ENCODE peak calls at places on chromosomes 2 and 18, in nine cellular contexts. One of them, this sample, is unnamed.

GRCh38 chr2:113126845-113127645 is at the start of gene IL1RN:
- ATAC-seq in upper lobe of left lung: peak
- ATAC-seq in mucosa of descending colon: peak
- ATAC-seq in activated T-cell treated with anti-CD3 and anti-CD28 coated beads, Interleukin-2, amount 50 U/mL, for 4 hours: no peak
- ATAC-seq in stimulated activated naive B cell treated with anti-CD40 and anti-IgM and Interleukin-4, amounts not matched to agents 10 μg/mL and 1 μg/mL and 100 μg/mL, for 72 hours: no peak
- ATAC-seq in heart right ventricle: peak
- ATAC-seq in CD4-positive, CD25-positive, alpha-beta regulatory T cell: peak
- ATAC-seq in activated naive CD8-positive, alpha-beta T cell treated with anti-CD3 and anti-CD28 coated beads, Interleukin-2, amount 50 U/mL, for 24 hours: no peak
- ATAC-seq in lung: peak
- ATAC-seq in this sample: no peak

GRCh38 chr2:10759151-10759714 is 37.8 kb downstream of the ATP6V1C2 start:
- ATAC-seq in activated T-cell treated with anti-CD3 and anti-CD28 coated beads, Interleukin-2, amount 50 U/mL, for 4 hours: no peak
- ATAC-seq in stimulated activated naive B cell treated with anti-CD40 and anti-IgM and Interleukin-4, amounts not matched to agents 10 μg/mL and 1 μg/mL and 100 μg/mL, for 72 hours: no peak
- ATAC-seq in CD4-positive, CD25-positive, alpha-beta regulatory T cell: no peak
- ATAC-seq in heart right ventricle: no peak
- ATAC-seq in activated naive CD8-positive, alpha-beta T cell treated with anti-CD3 and anti-CD28 coated beads, Interleukin-2, amount 50 U/mL, for 24 hours: no peak
- ATAC-seq in mucosa of descending colon: peak
- ATAC-seq in lung: no peak
- ATAC-seq in upper lobe of left lung: no peak
- ATAC-seq in this sample: no peak

GRCh38 chr2:223053431-223054192 is 1.6 kb downstream of the KCNE4 start:
- ATAC-seq in upper lobe of left lung: no peak
- ATAC-seq in CD4-positive, CD25-positive, alpha-beta regulatory T cell: no peak
- ATAC-seq in mucosa of descending colon: no peak
- ATAC-seq in stimulated activated naive B cell treated with anti-CD40 and anti-IgM and Interleukin-4, amounts not matched to agents 10 μg/mL and 1 μg/mL and 100 μg/mL, for 72 hours: no peak
- ATAC-seq in heart right ventricle: no peak
- ATAC-seq in activated naive CD8-positive, alpha-beta T cell treated with anti-CD3 and anti-CD28 coated beads, Interleukin-2, amount 50 U/mL, for 24 hours: no peak
- ATAC-seq in activated T-cell treated with anti-CD3 and anti-CD28 coated beads, Interleukin-2, amount 50 U/mL, for 4 hours: no peak
- ATAC-seq in lung: no peak
- ATAC-seq in this sample: no peak

GRCh38 chr2:203301667-203302066 is 26.5 kb upstream of the ABI2 start:
- ATAC-seq in heart right ventricle: no peak
- ATAC-seq in activated naive CD8-positive, alpha-beta T cell treated with anti-CD3 and anti-CD28 coated beads, Interleukin-2, amount 50 U/mL, for 24 hours: no peak
- ATAC-seq in activated T-cell treated with anti-CD3 and anti-CD28 coated beads, Interleukin-2, amount 50 U/mL, for 4 hours: no peak
- ATAC-seq in mucosa of descending colon: no peak
- ATAC-seq in lung: no peak
- ATAC-seq in upper lobe of left lung: no peak
- ATAC-seq in CD4-positive, CD25-positive, alpha-beta regulatory T cell: no peak
- ATAC-seq in stimulated activated naive B cell treated with anti-CD40 and anti-IgM and Interleukin-4, amounts not matched to agents 10 μg/mL and 1 μg/mL and 100 μg/mL, for 72 hours: no peak
- ATAC-seq in this sample: no peak

GRCh38 chr2:105301646-105302045 is 27.9 kb downstream of the TGFBRAP1 start:
- ATAC-seq in stimulated activated naive B cell treated with anti-CD40 and anti-IgM and Interleukin-4, amounts not matched to agents 10 μg/mL and 1 μg/mL and 100 μg/mL, for 72 hours: no peak
- ATAC-seq in activated T-cell treated with anti-CD3 and anti-CD28 coated beads, Interleukin-2, amount 50 U/mL, for 4 hours: no peak
- ATAC-seq in CD4-positive, CD25-positive, alpha-beta regulatory T cell: no peak
- ATAC-seq in heart right ventricle: no peak
- ATAC-seq in lung: no peak
- ATAC-seq in upper lobe of left lung: no peak
- ATAC-seq in activated naive CD8-positive, alpha-beta T cell treated with anti-CD3 and anti-CD28 coated beads, Interleukin-2, amount 50 U/mL, for 24 hours: no peak
- ATAC-seq in mucosa of descending colon: no peak
- ATAC-seq in this sample: peak

GRCh38 chr18:28267276-28267675 is 90.3 kb upstream of the CDH2 start:
- ATAC-seq in activated T-cell treated with anti-CD3 and anti-CD28 coated beads, Interleukin-2, amount 50 U/mL, for 4 hours: no peak
- ATAC-seq in mucosa of descending colon: no peak
- ATAC-seq in lung: no peak
- ATAC-seq in heart right ventricle: no peak
- ATAC-seq in upper lobe of left lung: no peak
- ATAC-seq in CD4-positive, CD25-positive, alpha-beta regulatory T cell: no peak
- ATAC-seq in stimulated activated naive B cell treated with anti-CD40 and anti-IgM and Interleukin-4, amounts not matched to agents 10 μg/mL and 1 μg/mL and 100 μg/mL, for 72 hours: no peak
- ATAC-seq in activated naive CD8-positive, alpha-beta T cell treated with anti-CD3 and anti-CD28 coated beads, Interleukin-2, amount 50 U/mL, for 24 hours: no peak
- ATAC-seq in this sample: no peak

GRCh38 chr2:191262436-191262835 is 17.2 kb downstream of the MYO1B start:
- ATAC-seq in mucosa of descending colon: peak
- ATAC-seq in upper lobe of left lung: no peak
- ATAC-seq in activated naive CD8-positive, alpha-beta T cell treated with anti-CD3 and anti-CD28 coated beads, Interleukin-2, amount 50 U/mL, for 24 hours: no peak
- ATAC-seq in lung: no peak
- ATAC-seq in activated T-cell treated with anti-CD3 and anti-CD28 coated beads, Interleukin-2, amount 50 U/mL, for 4 hours: no peak
- ATAC-seq in CD4-positive, CD25-positive, alpha-beta regulatory T cell: no peak
- ATAC-seq in heart right ventricle: no peak
- ATAC-seq in stimulated activated naive B cell treated with anti-CD40 and anti-IgM and Interleukin-4, amounts not matched to agents 10 μg/mL and 1 μg/mL and 100 μg/mL, for 72 hours: no peak
- ATAC-seq in this sample: peak

GRCh38 chr18:37403100-37403781 is 162.4 kb downstream of the CELF4 start:
- ATAC-seq in heart right ventricle: peak
- ATAC-seq in CD4-positive, CD25-positive, alpha-beta regulatory T cell: no peak
- ATAC-seq in upper lobe of left lung: peak
- ATAC-seq in stimulated activated naive B cell treated with anti-CD40 and anti-IgM and Interleukin-4, amounts not matched to agents 10 μg/mL and 1 μg/mL and 100 μg/mL, for 72 hours: no peak
- ATAC-seq in lung: no peak
- ATAC-seq in activated naive CD8-positive, alpha-beta T cell treated with anti-CD3 and anti-CD28 coated beads, Interleukin-2, amount 50 U/mL, for 24 hours: no peak
- ATAC-seq in activated T-cell treated with anti-CD3 and anti-CD28 coated beads, Interleukin-2, amount 50 U/mL, for 4 hours: no peak
- ATAC-seq in mucosa of descending colon: peak
- ATAC-seq in this sample: peak

GRCh38 chr2:30656079-30656478 is 151.2 kb downstream of the CAPN13 start:
- ATAC-seq in CD4-positive, CD25-positive, alpha-beta regulatory T cell: no peak
- ATAC-seq in activated naive CD8-positive, alpha-beta T cell treated with anti-CD3 and anti-CD28 coated beads, Interleukin-2, amount 50 U/mL, for 24 hours: no peak
- ATAC-seq in lung: no peak
- ATAC-seq in stimulated activated naive B cell treated with anti-CD40 and anti-IgM and Interleukin-4, amounts not matched to agents 10 μg/mL and 1 μg/mL and 100 μg/mL, for 72 hours: no peak
- ATAC-seq in activated T-cell treated with anti-CD3 and anti-CD28 coated beads, Interleukin-2, amount 50 U/mL, for 4 hours: no peak
- ATAC-seq in mucosa of descending colon: no peak
- ATAC-seq in heart right ventricle: no peak
- ATAC-seq in upper lobe of left lung: no peak
- ATAC-seq in this sample: peak

GRCh38 chr2:169662744-169663143 is 31.5 kb downstream of the CFAP210 start:
- ATAC-seq in heart right ventricle: no peak
- ATAC-seq in CD4-positive, CD25-positive, alpha-beta regulatory T cell: no peak
- ATAC-seq in stimulated activated naive B cell treated with anti-CD40 and anti-IgM and Interleukin-4, amounts not matched to agents 10 μg/mL and 1 μg/mL and 100 μg/mL, for 72 hours: no peak
- ATAC-seq in activated T-cell treated with anti-CD3 and anti-CD28 coated beads, Interleukin-2, amount 50 U/mL, for 4 hours: no peak
- ATAC-seq in lung: no peak
- ATAC-seq in activated naive CD8-positive, alpha-beta T cell treated with anti-CD3 and anti-CD28 coated beads, Interleukin-2, amount 50 U/mL, for 24 hours: no peak
- ATAC-seq in mucosa of descending colon: no peak
- ATAC-seq in upper lobe of left lung: no peak
- ATAC-seq in this sample: no peak

GRCh38 chr18:36501100-36501499 is 203.6 kb downstream of the FHOD3 start:
- ATAC-seq in activated naive CD8-positive, alpha-beta T cell treated with anti-CD3 and anti-CD28 coated beads, Interleukin-2, amount 50 U/mL, for 24 hours: no peak
- ATAC-seq in heart right ventricle: peak
- ATAC-seq in mucosa of descending colon: no peak
- ATAC-seq in CD4-positive, CD25-positive, alpha-beta regulatory T cell: no peak
- ATAC-seq in activated T-cell treated with anti-CD3 and anti-CD28 coated beads, Interleukin-2, amount 50 U/mL, for 4 hours: peak
- ATAC-seq in lung: no peak
- ATAC-seq in upper lobe of left lung: no peak
- ATAC-seq in stimulated activated naive B cell treated with anti-CD40 and anti-IgM and Interleukin-4, amounts not matched to agents 10 μg/mL and 1 μg/mL and 100 μg/mL, for 72 hours: no peak
- ATAC-seq in this sample: no peak

GRCh38 chr2:146450131-146450530 is 1394.7 kb upstream of the ACVR2A start:
- ATAC-seq in activated T-cell treated with anti-CD3 and anti-CD28 coated beads, Interleukin-2, amount 50 U/mL, for 4 hours: no peak
- ATAC-seq in upper lobe of left lung: no peak
- ATAC-seq in activated naive CD8-positive, alpha-beta T cell treated with anti-CD3 and anti-CD28 coated beads, Interleukin-2, amount 50 U/mL, for 24 hours: no peak
- ATAC-seq in lung: no peak
- ATAC-seq in heart right ventricle: no peak
- ATAC-seq in mucosa of descending colon: no peak
- ATAC-seq in CD4-positive, CD25-positive, alpha-beta regulatory T cell: no peak
- ATAC-seq in stimulated activated naive B cell treated with anti-CD40 and anti-IgM and Interleukin-4, amounts not matched to agents 10 μg/mL and 1 μg/mL and 100 μg/mL, for 72 hours: no peak
- ATAC-seq in this sample: no peak

GRCh38 chr2:46258937-46259781 is 38.0 kb upstream of the EPAS1 start:
- ATAC-seq in upper lobe of left lung: no peak
- ATAC-seq in lung: no peak
- ATAC-seq in activated naive CD8-positive, alpha-beta T cell treated with anti-CD3 and anti-CD28 coated beads, Interleukin-2, amount 50 U/mL, for 24 hours: no peak
- ATAC-seq in stimulated activated naive B cell treated with anti-CD40 and anti-IgM and Interleukin-4, amounts not matched to agents 10 μg/mL and 1 μg/mL and 100 μg/mL, for 72 hours: no peak
- ATAC-seq in heart right ventricle: peak
- ATAC-seq in activated T-cell treated with anti-CD3 and anti-CD28 coated beads, Interleukin-2, amount 50 U/mL, for 4 hours: no peak
- ATAC-seq in mucosa of descending colon: peak
- ATAC-seq in CD4-positive, CD25-positive, alpha-beta regulatory T cell: no peak
- ATAC-seq in this sample: no peak

GRCh38 chr2:108565778-108566375 is 31.6 kb downstream of the LIMS1 start:
- ATAC-seq in stimulated activated naive B cell treated with anti-CD40 and anti-IgM and Interleukin-4, amounts not matched to agents 10 μg/mL and 1 μg/mL and 100 μg/mL, for 72 hours: no peak
- ATAC-seq in activated naive CD8-positive, alpha-beta T cell treated with anti-CD3 and anti-CD28 coated beads, Interleukin-2, amount 50 U/mL, for 24 hours: peak
- ATAC-seq in lung: no peak
- ATAC-seq in activated T-cell treated with anti-CD3 and anti-CD28 coated beads, Interleukin-2, amount 50 U/mL, for 4 hours: peak
- ATAC-seq in upper lobe of left lung: no peak
- ATAC-seq in heart right ventricle: no peak
- ATAC-seq in CD4-positive, CD25-positive, alpha-beta regulatory T cell: peak
- ATAC-seq in mucosa of descending colon: no peak
- ATAC-seq in this sample: peak

GRCh38 chr2:146317959-146318358 is 1526.9 kb upstream of the ACVR2A start:
- ATAC-seq in CD4-positive, CD25-positive, alpha-beta regulatory T cell: no peak
- ATAC-seq in activated naive CD8-positive, alpha-beta T cell treated with anti-CD3 and anti-CD28 coated beads, Interleukin-2, amount 50 U/mL, for 24 hours: no peak
- ATAC-seq in heart right ventricle: no peak
- ATAC-seq in upper lobe of left lung: no peak
- ATAC-seq in stimulated activated naive B cell treated with anti-CD40 and anti-IgM and Interleukin-4, amounts not matched to agents 10 μg/mL and 1 μg/mL and 100 μg/mL, for 72 hours: no peak
- ATAC-seq in activated T-cell treated with anti-CD3 and anti-CD28 coated beads, Interleukin-2, amount 50 U/mL, for 4 hours: no peak
- ATAC-seq in lung: no peak
- ATAC-seq in mucosa of descending colon: no peak
- ATAC-seq in this sample: no peak

GRCh38 chr18:32450026-32450681 is 20.5 kb downstream of the GAREM1 start:
- ATAC-seq in upper lobe of left lung: no peak
- ATAC-seq in mucosa of descending colon: no peak
- ATAC-seq in CD4-positive, CD25-positive, alpha-beta regulatory T cell: no peak
- ATAC-seq in stimulated activated naive B cell treated with anti-CD40 and anti-IgM and Interleukin-4, amounts not matched to agents 10 μg/mL and 1 μg/mL and 100 μg/mL, for 72 hours: no peak
- ATAC-seq in activated T-cell treated with anti-CD3 and anti-CD28 coated beads, Interleukin-2, amount 50 U/mL, for 4 hours: no peak
- ATAC-seq in heart right ventricle: no peak
- ATAC-seq in lung: no peak
- ATAC-seq in activated naive CD8-positive, alpha-beta T cell treated with anti-CD3 and anti-CD28 coated beads, Interleukin-2, amount 50 U/mL, for 24 hours: no peak
- ATAC-seq in this sample: no peak

GRCh38 chr2:45930396-45930792 is 278.9 kb downstream of the PRKCE start:
- ATAC-seq in heart right ventricle: no peak
- ATAC-seq in activated T-cell treated with anti-CD3 and anti-CD28 coated beads, Interleukin-2, amount 50 U/mL, for 4 hours: no peak
- ATAC-seq in mucosa of descending colon: peak
- ATAC-seq in stimulated activated naive B cell treated with anti-CD40 and anti-IgM and Interleukin-4, amounts not matched to agents 10 μg/mL and 1 μg/mL and 100 μg/mL, for 72 hours: peak
- ATAC-seq in CD4-positive, CD25-positive, alpha-beta regulatory T cell: no peak
- ATAC-seq in upper lobe of left lung: no peak
- ATAC-seq in activated naive CD8-positive, alpha-beta T cell treated with anti-CD3 and anti-CD28 coated beads, Interleukin-2, amount 50 U/mL, for 24 hours: no peak
- ATAC-seq in lung: no peak
- ATAC-seq in this sample: no peak

GRCh38 chr2:240567872-240568677 is at the start of gene RNPEPL1:
- ATAC-seq in activated T-cell treated with anti-CD3 and anti-CD28 coated beads, Interleukin-2, amount 50 U/mL, for 4 hours: peak
- ATAC-seq in upper lobe of left lung: no peak
- ATAC-seq in mucosa of descending colon: peak
- ATAC-seq in heart right ventricle: peak
- ATAC-seq in stimulated activated naive B cell treated with anti-CD40 and anti-IgM and Interleukin-4, amounts not matched to agents 10 μg/mL and 1 μg/mL and 100 μg/mL, for 72 hours: peak
- ATAC-seq in lung: no peak
- ATAC-seq in activated naive CD8-positive, alpha-beta T cell treated with anti-CD3 and anti-CD28 coated beads, Interleukin-2, amount 50 U/mL, for 24 hours: peak
- ATAC-seq in CD4-positive, CD25-positive, alpha-beta regulatory T cell: peak
- ATAC-seq in this sample: peak

GRCh38 chr2:20652141-20652540 is 1.2 kb upstream of the HS1BP3 start:
- ATAC-seq in stimulated activated naive B cell treated with anti-CD40 and anti-IgM and Interleukin-4, amounts not matched to agents 10 μg/mL and 1 μg/mL and 100 μg/mL, for 72 hours: no peak
- ATAC-seq in mucosa of descending colon: no peak
- ATAC-seq in lung: no peak
- ATAC-seq in activated T-cell treated with anti-CD3 and anti-CD28 coated beads, Interleukin-2, amount 50 U/mL, for 4 hours: no peak
- ATAC-seq in upper lobe of left lung: no peak
- ATAC-seq in heart right ventricle: no peak
- ATAC-seq in activated naive CD8-positive, alpha-beta T cell treated with anti-CD3 and anti-CD28 coated beads, Interleukin-2, amount 50 U/mL, for 24 hours: no peak
- ATAC-seq in CD4-positive, CD25-positive, alpha-beta regulatory T cell: no peak
- ATAC-seq in this sample: no peak

GRCh38 chr2:43482974-43483373 is 112.9 kb downstream of the THADA start:
- ATAC-seq in mucosa of descending colon: peak
- ATAC-seq in lung: no peak
- ATAC-seq in activated naive CD8-positive, alpha-beta T cell treated with anti-CD3 and anti-CD28 coated beads, Interleukin-2, amount 50 U/mL, for 24 hours: no peak
- ATAC-seq in upper lobe of left lung: no peak
- ATAC-seq in stimulated activated naive B cell treated with anti-CD40 and anti-IgM and Interleukin-4, amounts not matched to agents 10 μg/mL and 1 μg/mL and 100 μg/mL, for 72 hours: peak
- ATAC-seq in heart right ventricle: no peak
- ATAC-seq in CD4-positive, CD25-positive, alpha-beta regulatory T cell: no peak
- ATAC-seq in activated T-cell treated with anti-CD3 and anti-CD28 coated beads, Interleukin-2, amount 50 U/mL, for 4 hours: no peak
- ATAC-seq in this sample: peak

GRCh38 chr2:107588960-107589542 is 237.6 kb upstream of the RGPD4 start:
- ATAC-seq in activated naive CD8-positive, alpha-beta T cell treated with anti-CD3 and anti-CD28 coated beads, Interleukin-2, amount 50 U/mL, for 24 hours: no peak
- ATAC-seq in heart right ventricle: no peak
- ATAC-seq in mucosa of descending colon: no peak
- ATAC-seq in upper lobe of left lung: no peak
- ATAC-seq in activated T-cell treated with anti-CD3 and anti-CD28 coated beads, Interleukin-2, amount 50 U/mL, for 4 hours: no peak
- ATAC-seq in stimulated activated naive B cell treated with anti-CD40 and anti-IgM and Interleukin-4, amounts not matched to agents 10 μg/mL and 1 μg/mL and 100 μg/mL, for 72 hours: no peak
- ATAC-seq in lung: no peak
- ATAC-seq in CD4-positive, CD25-positive, alpha-beta regulatory T cell: no peak
- ATAC-seq in this sample: no peak

GRCh38 chr2:100409461-100409860 is 8.0 kb downstream of the CHST10 start:
- ATAC-seq in CD4-positive, CD25-positive, alpha-beta regulatory T cell: no peak
- ATAC-seq in activated T-cell treated with anti-CD3 and anti-CD28 coated beads, Interleukin-2, amount 50 U/mL, for 4 hours: no peak
- ATAC-seq in mucosa of descending colon: no peak
- ATAC-seq in stimulated activated naive B cell treated with anti-CD40 and anti-IgM and Interleukin-4, amounts not matched to agents 10 μg/mL and 1 μg/mL and 100 μg/mL, for 72 hours: no peak
- ATAC-seq in activated naive CD8-positive, alpha-beta T cell treated with anti-CD3 and anti-CD28 coated beads, Interleukin-2, amount 50 U/mL, for 24 hours: no peak
- ATAC-seq in heart right ventricle: no peak
- ATAC-seq in upper lobe of left lung: no peak
- ATAC-seq in lung: no peak
- ATAC-seq in this sample: no peak

GRCh38 chr2:23496456-23496855 is 111.5 kb downstream of the KLHL29 start:
- ATAC-seq in activated naive CD8-positive, alpha-beta T cell treated with anti-CD3 and anti-CD28 coated beads, Interleukin-2, amount 50 U/mL, for 24 hours: no peak
- ATAC-seq in upper lobe of left lung: no peak
- ATAC-seq in stimulated activated naive B cell treated with anti-CD40 and anti-IgM and Interleukin-4, amounts not matched to agents 10 μg/mL and 1 μg/mL and 100 μg/mL, for 72 hours: no peak
- ATAC-seq in heart right ventricle: no peak
- ATAC-seq in mucosa of descending colon: no peak
- ATAC-seq in lung: no peak
- ATAC-seq in activated T-cell treated with anti-CD3 and anti-CD28 coated beads, Interleukin-2, amount 50 U/mL, for 4 hours: no peak
- ATAC-seq in CD4-positive, CD25-positive, alpha-beta regulatory T cell: no peak
- ATAC-seq in this sample: no peak

GRCh38 chr18:13280066-13280795 is 61.7 kb downstream of the LDLRAD4 start:
- ATAC-seq in heart right ventricle: peak
- ATAC-seq in activated T-cell treated with anti-CD3 and anti-CD28 coated beads, Interleukin-2, amount 50 U/mL, for 4 hours: no peak
- ATAC-seq in activated naive CD8-positive, alpha-beta T cell treated with anti-CD3 and anti-CD28 coated beads, Interleukin-2, amount 50 U/mL, for 24 hours: no peak
- ATAC-seq in CD4-positive, CD25-positive, alpha-beta regulatory T cell: no peak
- ATAC-seq in mucosa of descending colon: no peak
- ATAC-seq in upper lobe of left lung: no peak
- ATAC-seq in lung: no peak
- ATAC-seq in stimulated activated naive B cell treated with anti-CD40 and anti-IgM and Interleukin-4, amounts not matched to agents 10 μg/mL and 1 μg/mL and 100 μg/mL, for 72 hours: no peak
- ATAC-seq in this sample: no peak

GRCh38 chr2:150459281-150459680 is 28.2 kb downstream of the RND3 start:
- ATAC-seq in lung: no peak
- ATAC-seq in activated T-cell treated with anti-CD3 and anti-CD28 coated beads, Interleukin-2, amount 50 U/mL, for 4 hours: no peak
- ATAC-seq in heart right ventricle: no peak
- ATAC-seq in CD4-positive, CD25-positive, alpha-beta regulatory T cell: no peak
- ATAC-seq in mucosa of descending colon: no peak
- ATAC-seq in stimulated activated naive B cell treated with anti-CD40 and anti-IgM and Interleukin-4, amounts not matched to agents 10 μg/mL and 1 μg/mL and 100 μg/mL, for 72 hours: no peak
- ATAC-seq in upper lobe of left lung: no peak
- ATAC-seq in activated naive CD8-positive, alpha-beta T cell treated with anti-CD3 and anti-CD28 coated beads, Interleukin-2, amount 50 U/mL, for 24 hours: no peak
- ATAC-seq in this sample: no peak

GRCh38 chr2:201138401-201138970 is 22.5 kb downstream of the CFLAR start:
- ATAC-seq in CD4-positive, CD25-positive, alpha-beta regulatory T cell: no peak
- ATAC-seq in mucosa of descending colon: no peak
- ATAC-seq in lung: no peak
- ATAC-seq in heart right ventricle: no peak
- ATAC-seq in activated T-cell treated with anti-CD3 and anti-CD28 coated beads, Interleukin-2, amount 50 U/mL, for 4 hours: no peak
- ATAC-seq in activated naive CD8-positive, alpha-beta T cell treated with anti-CD3 and anti-CD28 coated beads, Interleukin-2, amount 50 U/mL, for 24 hours: no peak
- ATAC-seq in stimulated activated naive B cell treated with anti-CD40 and anti-IgM and Interleukin-4, amounts not matched to agents 10 μg/mL and 1 μg/mL and 100 μg/mL, for 72 hours: no peak
- ATAC-seq in upper lobe of left lung: peak
- ATAC-seq in this sample: no peak

GRCh38 chr2:39515273-39515896 is 78.3 kb upstream of the MAP4K3 start:
- ATAC-seq in heart right ventricle: no peak
- ATAC-seq in upper lobe of left lung: no peak
- ATAC-seq in CD4-positive, CD25-positive, alpha-beta regulatory T cell: no peak
- ATAC-seq in mucosa of descending colon: peak
- ATAC-seq in lung: no peak
- ATAC-seq in stimulated activated naive B cell treated with anti-CD40 and anti-IgM and Interleukin-4, amounts not matched to agents 10 μg/mL and 1 μg/mL and 100 μg/mL, for 72 hours: no peak
- ATAC-seq in activated T-cell treated with anti-CD3 and anti-CD28 coated beads, Interleukin-2, amount 50 U/mL, for 4 hours: no peak
- ATAC-seq in activated naive CD8-positive, alpha-beta T cell treated with anti-CD3 and anti-CD28 coated beads, Interleukin-2, amount 50 U/mL, for 24 hours: peak
- ATAC-seq in this sample: no peak

GRCh38 chr2:11406492-11407381 is 59.2 kb downstream of the E2F6 start:
- ATAC-seq in lung: no peak
- ATAC-seq in stimulated activated naive B cell treated with anti-CD40 and anti-IgM and Interleukin-4, amounts not matched to agents 10 μg/mL and 1 μg/mL and 100 μg/mL, for 72 hours: no peak
- ATAC-seq in activated T-cell treated with anti-CD3 and anti-CD28 coated beads, Interleukin-2, amount 50 U/mL, for 4 hours: no peak
- ATAC-seq in upper lobe of left lung: no peak
- ATAC-seq in CD4-positive, CD25-positive, alpha-beta regulatory T cell: no peak
- ATAC-seq in mucosa of descending colon: peak
- ATAC-seq in heart right ventricle: no peak
- ATAC-seq in activated naive CD8-positive, alpha-beta T cell treated with anti-CD3 and anti-CD28 coated beads, Interleukin-2, amount 50 U/mL, for 24 hours: no peak
- ATAC-seq in this sample: no peak

GRCh38 chr2:84904717-84905174 is 710 bp upstream of the TMSB10 start:
- ATAC-seq in mucosa of descending colon: peak
- ATAC-seq in heart right ventricle: peak
- ATAC-seq in activated naive CD8-positive, alpha-beta T cell treated with anti-CD3 and anti-CD28 coated beads, Interleukin-2, amount 50 U/mL, for 24 hours: peak
- ATAC-seq in activated T-cell treated with anti-CD3 and anti-CD28 coated beads, Interleukin-2, amount 50 U/mL, for 4 hours: peak
- ATAC-seq in stimulated activated naive B cell treated with anti-CD40 and anti-IgM and Interleukin-4, amounts not matched to agents 10 μg/mL and 1 μg/mL and 100 μg/mL, for 72 hours: no peak
- ATAC-seq in lung: peak
- ATAC-seq in CD4-positive, CD25-positive, alpha-beta regulatory T cell: no peak
- ATAC-seq in upper lobe of left lung: peak
- ATAC-seq in this sample: peak

GRCh38 chr2:84969511-84970265 is 1.3 kb upstream of the KCMF1 start:
- ATAC-seq in stimulated activated naive B cell treated with anti-CD40 and anti-IgM and Interleukin-4, amounts not matched to agents 10 μg/mL and 1 μg/mL and 100 μg/mL, for 72 hours: no peak
- ATAC-seq in upper lobe of left lung: no peak
- ATAC-seq in activated T-cell treated with anti-CD3 and anti-CD28 coated beads, Interleukin-2, amount 50 U/mL, for 4 hours: no peak
- ATAC-seq in heart right ventricle: no peak
- ATAC-seq in CD4-positive, CD25-positive, alpha-beta regulatory T cell: peak
- ATAC-seq in activated naive CD8-positive, alpha-beta T cell treated with anti-CD3 and anti-CD28 coated beads, Interleukin-2, amount 50 U/mL, for 24 hours: no peak
- ATAC-seq in mucosa of descending colon: peak
- ATAC-seq in lung: no peak
- ATAC-seq in this sample: no peak

GRCh38 chr18:27844416-27844792 is 332.5 kb downstream of the CDH2 start:
- ATAC-seq in activated naive CD8-positive, alpha-beta T cell treated with anti-CD3 and anti-CD28 coated beads, Interleukin-2, amount 50 U/mL, for 24 hours: no peak
- ATAC-seq in lung: no peak
- ATAC-seq in upper lobe of left lung: no peak
- ATAC-seq in mucosa of descending colon: no peak
- ATAC-seq in CD4-positive, CD25-positive, alpha-beta regulatory T cell: no peak
- ATAC-seq in activated T-cell treated with anti-CD3 and anti-CD28 coated beads, Interleukin-2, amount 50 U/mL, for 4 hours: no peak
- ATAC-seq in heart right ventricle: no peak
- ATAC-seq in stimulated activated naive B cell treated with anti-CD40 and anti-IgM and Interleukin-4, amounts not matched to agents 10 μg/mL and 1 μg/mL and 100 μg/mL, for 72 hours: no peak
- ATAC-seq in this sample: no peak